ENCODE peak calls at places on chromosome 16, in six cellular contexts. C is CD8-positive, alpha-beta T cell; P is right atrium auricular region; S is body of pancreas; F is pancreas; A is ovary. I is an unnamed sample.

GRCh38 chr16:10930755-10931093 is 11.5 kb downstream of the DEXI start:
- DNase-seq in C (no peak), F (no peak), P (no peak), S (no peak), A (no peak), I (no peak)

GRCh38 chr16:85136213-85136704 is 24.0 kb upstream of the CIBAR2 start:
- DNase-seq in A (no peak), C (no peak), F (no peak), S (no peak), P (no peak), I (no peak)

GRCh38 chr16:48232459-48233040 is 11.6 kb upstream of the LONP2 start:
- DNase-seq in F (no peak), S (no peak), C (no peak), P (no peak), A (no peak), I (no peak)

GRCh38 chr16:17467923-17468540 is 2.7 kb downstream of the XYLT1 start:
- DNase-seq in S (peak), F (peak), C (no peak), P (peak), A (peak), I (peak)

GRCh38 chr16:22670551-22670970 is 143.4 kb upstream of the HS3ST2 start:
- DNase-seq in A (no peak), C (no peak), P (peak), S (no peak), F (no peak), I (peak)

GRCh38 chr16:72502654-72503005 is 330.7 kb upstream of the PMFBP1 start:
- DNase-seq in S (no peak), C (no peak), P (no peak), F (no peak), A (no peak), I (no peak)

GRCh38 chr16:10876799-10877341 is at the start of gene CIITA:
- DNase-seq in S (peak), F (peak), A (peak), P (peak), C (peak), I (peak)

GRCh38 chr16:14286381-14287230 is 215.5 kb downstream of the MRTFB start:
- DNase-seq in A (no peak), S (no peak), C (no peak), P (no peak), F (no peak), I (no peak)

GRCh38 chr16:48511071-48511540 is 98.9 kb downstream of the N4BP1 start:
- DNase-seq in A (no peak), S (no peak), F (peak), P (no peak), C (no peak), I (no peak)

GRCh38 chr16:16120382-16121184 is 102.7 kb downstream of the ABCC6 start:
- DNase-seq in C (no peak), P (peak), S (peak), F (no peak), A (no peak), I (peak)

GRCh38 chr16:2196162-2196980 is at the start of gene CASKIN1:
- DNase-seq in P (no peak), A (no peak), S (no peak), C (no peak), F (no peak), I (no peak)

GRCh38 chr16:46996952-46997458 is 23.5 kb upstream of the DNAJA2 start:
- DNase-seq in A (no peak), C (no peak), P (no peak), F (no peak), S (no peak), I (no peak)

GRCh38 chr16:70736454-70737376 is 50.9 kb upstream of the MTSS2 start:
- DNase-seq in S (no peak), A (no peak), C (peak), P (no peak), F (no peak), I (no peak)
- H3K27ac ChIP-seq in S (peak), A (peak), C (peak), P (peak), F (peak), I (peak)

DNA sequence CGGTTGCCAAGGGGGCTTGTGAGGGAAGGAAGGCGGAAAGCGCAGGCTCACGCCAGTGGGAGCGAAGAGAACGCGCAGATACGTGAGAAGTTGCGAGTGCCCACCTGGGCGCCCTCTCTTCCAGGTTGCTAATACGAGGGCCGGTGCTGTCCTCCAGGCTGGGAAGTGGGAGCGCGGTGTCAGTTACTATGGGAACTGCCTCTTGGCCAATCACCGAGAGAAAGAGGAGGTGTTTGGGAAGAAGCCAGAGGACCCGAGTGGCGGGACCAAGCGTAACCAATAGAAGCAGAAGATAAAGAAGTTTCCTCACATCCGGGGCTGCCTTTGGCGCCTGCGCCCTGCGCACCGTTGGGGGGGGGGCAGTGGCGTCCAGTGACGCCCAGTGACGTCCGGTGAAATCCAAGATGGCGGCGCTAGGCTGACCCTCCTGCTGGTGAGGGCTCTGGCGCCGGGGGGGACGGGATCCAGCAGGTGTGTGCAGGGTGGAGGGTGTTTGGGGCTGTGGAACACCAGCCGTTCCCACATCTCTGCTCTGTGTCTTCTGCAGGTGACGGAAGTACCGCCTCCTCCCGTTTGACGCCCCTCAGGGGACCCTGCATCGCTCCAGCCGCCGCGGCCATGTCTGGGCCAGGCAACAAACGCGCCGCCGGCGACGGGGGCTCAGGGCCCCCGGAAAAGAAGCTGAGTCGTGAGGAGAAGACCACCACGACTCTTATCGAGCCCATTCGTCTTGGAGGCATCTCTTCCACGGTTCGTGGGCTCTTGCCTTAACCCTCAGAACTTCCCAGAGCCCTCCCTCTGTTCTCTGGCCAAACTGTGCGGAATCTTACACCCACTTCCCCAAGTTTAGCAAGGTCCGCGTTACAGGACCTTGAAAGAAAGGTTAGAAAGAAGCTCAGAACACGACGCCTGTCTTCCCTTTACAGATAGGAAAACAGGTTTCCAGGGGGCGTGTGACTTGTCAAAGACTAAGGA is at the start of the genes CFAP119 and RNF40:
- DNase-seq in A (peak), C (peak), F (peak), S (peak), P (peak), I (peak)
- H3K4me3 ChIP-seq in A (peak), C (peak), F (peak), S (peak), P (peak), I (peak)

DNA sequence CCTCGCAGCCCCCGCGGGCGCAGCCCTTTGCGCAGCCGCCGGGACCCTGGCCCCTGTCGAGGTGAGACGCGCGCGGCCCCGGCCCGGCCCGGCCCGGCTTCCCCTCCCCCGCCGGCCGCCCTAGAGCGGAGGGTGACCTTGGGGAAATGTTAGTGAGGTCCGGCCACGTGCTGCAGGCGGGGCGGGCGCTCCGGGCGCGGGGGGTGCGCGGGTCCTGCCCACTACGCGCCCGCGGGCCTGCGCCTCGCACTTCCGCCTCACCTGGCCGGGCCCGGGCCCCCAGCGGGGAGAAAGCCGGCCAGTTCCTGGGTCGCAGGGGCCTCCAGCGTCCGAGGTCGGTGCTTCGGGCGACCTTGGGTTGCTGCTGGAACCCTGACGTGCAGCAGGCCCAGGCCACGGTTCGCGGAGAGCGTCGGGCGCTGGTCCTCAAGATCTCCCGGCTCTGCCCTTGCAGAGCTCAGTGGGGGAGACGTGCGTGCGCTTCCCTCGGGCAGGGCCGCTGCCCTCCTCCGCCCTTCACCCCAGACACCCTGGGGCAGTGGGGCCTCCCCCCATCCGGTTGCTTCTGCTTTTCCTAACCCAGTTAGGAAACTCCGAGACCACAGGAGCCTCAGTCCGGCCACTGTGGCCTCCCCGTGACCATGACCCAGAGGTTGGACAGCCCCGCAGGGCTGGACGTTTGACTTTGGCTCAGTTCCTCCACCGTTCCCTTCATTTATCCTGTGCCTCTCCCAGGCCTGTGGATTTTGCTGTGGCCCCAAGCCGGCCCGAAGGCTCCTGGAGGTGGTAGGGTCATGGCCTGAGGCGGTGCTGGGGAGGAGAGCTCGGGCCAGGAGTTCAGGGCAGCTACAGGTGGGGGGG is 791 bp downstream of the MCRIP2 start:
- DNase-seq in P (no peak), C (no peak), A (peak), F (peak), S (peak), I (no peak)
- H3K27ac ChIP-seq in P (peak), C (peak), A (peak), F (peak), S (peak), I (peak)

GRCh38 chr16:55357241-55357640 is 33.2 kb downstream of the IRX6 start:
- DNase-seq in C (no peak), A (no peak), P (no peak), S (no peak), F (no peak), I (no peak)
- H3K4me3 ChIP-seq in C (no peak), A (no peak), P (no peak), S (no peak), F (no peak), I (no peak)

DNA sequence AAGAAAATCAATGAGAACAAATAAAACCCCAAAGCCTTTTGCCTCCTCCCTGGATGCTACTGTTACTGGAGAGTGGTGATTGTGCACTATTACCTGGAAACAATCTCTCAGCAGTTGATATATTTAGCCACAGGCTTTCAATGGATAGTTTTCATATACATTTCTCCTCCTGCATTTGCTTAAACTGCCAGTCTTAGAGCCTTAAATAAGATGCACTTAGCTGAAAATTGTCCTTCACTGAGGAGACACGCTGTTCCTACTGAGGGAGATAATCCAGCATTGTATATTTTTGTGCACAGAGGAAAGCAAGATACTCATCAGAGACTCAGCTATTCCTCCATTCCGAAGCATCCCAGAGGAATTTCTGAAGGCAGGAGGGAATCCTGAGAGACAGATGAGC is 520.2 kb upstream of the C16orf82 start:
- DNase-seq in C (no peak), S (no peak), P (no peak), F (no peak), A (no peak), I (no peak)
- H3K27ac ChIP-seq in C (no peak), S (no peak), P (no peak), F (no peak), A (no peak), I (no peak)

GRCh38 chr16:31476305-31477219 is 4.6 kb downstream of the TGFB1I1 start:
- DNase-seq in C (peak), P (no peak), F (peak), A (no peak), S (peak), I (no peak)
- H3K4me3 ChIP-seq in C (peak), P (peak), F (peak), A (no peak), S (peak), I (peak)

DNA sequence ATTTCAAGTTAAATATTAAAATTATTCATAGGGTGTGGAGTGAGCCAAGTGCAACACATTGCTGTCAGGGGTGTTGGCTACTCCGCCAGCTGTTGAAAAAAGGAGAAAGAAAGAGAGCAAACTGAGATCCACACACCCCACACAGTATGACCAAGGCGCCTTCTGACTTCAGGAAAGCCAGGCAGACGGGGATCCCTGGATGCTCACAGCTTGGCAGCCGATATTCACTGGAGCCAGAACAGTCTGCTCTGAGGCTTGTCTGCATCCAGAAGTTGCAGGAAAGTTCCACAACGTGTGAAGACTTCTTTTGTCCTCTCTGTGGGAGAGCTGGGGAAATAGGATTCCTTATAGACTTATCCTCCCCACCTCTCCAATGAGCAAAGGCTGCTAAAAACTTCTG is 9.2 kb downstream of the CHD9NB start:
- DNase-seq in F (no peak), A (no peak), P (no peak), C (no peak), S (no peak), I (no peak)
- H3K27ac ChIP-seq in F (peak), A (no peak), P (peak), C (no peak), S (peak), I (no peak)

GRCh38 chr16:57480754-57481230 is 5.5 kb downstream of the DOK4 start:
- DNase-seq in S (no peak), A (no peak), C (no peak), P (no peak), F (no peak), I (no peak)
- H3K4me3 ChIP-seq in S (no peak), A (no peak), C (no peak), P (no peak), F (no peak), I (no peak)

DNA sequence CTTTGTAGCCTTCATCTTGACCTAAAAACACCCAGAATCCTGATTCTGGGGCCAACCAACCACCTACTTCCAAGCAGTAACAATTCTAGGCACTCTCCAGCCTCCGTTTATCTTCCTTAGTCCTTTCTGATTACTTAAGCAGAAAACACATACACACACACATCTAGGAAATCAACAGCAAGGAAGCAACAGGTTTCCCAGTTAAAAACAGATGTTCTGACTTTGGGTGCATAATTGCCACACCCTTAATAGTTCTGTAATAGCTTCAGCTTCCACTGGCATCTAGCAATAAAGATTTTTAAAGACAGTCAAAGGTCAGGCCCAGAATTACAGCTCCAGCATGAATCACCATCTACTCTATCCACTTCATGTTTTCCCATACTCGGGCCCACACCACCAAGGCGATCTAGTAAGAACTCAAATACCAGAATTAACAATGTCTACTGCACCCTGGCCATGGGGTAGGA is 2.6 kb downstream of the ARHGAP17 start:
- DNase-seq in P (no peak), C (no peak), S (no peak), F (no peak), A (no peak), I (no peak)
- H3K27ac ChIP-seq in P (peak), C (no peak), S (no peak), F (no peak), A (no peak), I (peak)

I was measured in dorsolateral prefrontal cortex.